ENCODE peak calls at places on chromosome 20, in seven cellular contexts. B, G, S, D, C, V and P are unnamed samples.

GRCh38 chr20:24935140-24935539 is 13.9 kb upstream of the CST7 start:
- DNase-seq in V (no peak), D (no peak), G (no peak), S (no peak), C (no peak), B (no peak), P (no peak)

GRCh38 chr20:3093861-3094361 is 9.4 kb upstream of the AVP start:
- DNase-seq in D (no peak), C (no peak), G (no peak), B (no peak), V (no peak), S (no peak), P (no peak)

GRCh38 chr20:47466704-47467459 is 34.8 kb upstream of the NCOA3 start:
- DNase-seq in G (no peak), B (no peak), D (no peak), S (no peak), C (no peak), V (no peak), P (no peak)

GRCh38 chr20:16712541-16712947 is 17.3 kb upstream of the SNRPB2 start:
- DNase-seq in G (no peak), C (no peak), B (no peak), S (peak; percentile 36), V (no peak), D (no peak), P (no peak)

GRCh38 chr20:51043811-51044210 is 20.9 kb upstream of the KCNG1 start:
- DNase-seq in C (no peak), D (no peak), B (no peak), G (no peak), S (no peak), V (no peak), P (no peak)

GRCh38 chr20:52572687-52573086 is 381.1 kb upstream of the ZFP64 start:
- DNase-seq in B (no peak), V (no peak), S (no peak), D (no peak), G (no peak), C (no peak), P (no peak)

GRCh38 chr20:1810926-1811620 is 84.1 kb upstream of the SIRPA start:
- DNase-seq in G (no peak), V (no peak), B (no peak), S (peak; percentile 61), C (no peak), D (no peak), P (no peak)

GRCh38 chr20:17884318-17885003 is 84.1 kb downstream of the SNX5 start:
- DNase-seq in S (no peak), D (no peak), B (no peak), V (no peak), C (no peak), G (no peak), P (no peak)

GRCh38 chr20:1017677-1018076 is 15.6 kb upstream of the RSPO4 start:
- DNase-seq in S (no peak), B (no peak), G (no peak), V (no peak), C (no peak), D (no peak), P (no peak)

GRCh38 chr20:8388707-8389106 is 256.6 kb downstream of the PLCB1 start:
- DNase-seq in S (no peak), V (no peak), D (no peak), C (no peak), G (no peak), B (no peak), P (no peak)

GRCh38 chr20:41786158-41786557 is 168.0 kb upstream of the CHD6 start:
- DNase-seq in C (no peak), B (no peak), D (no peak), G (no peak), S (no peak), V (no peak), P (no peak)

GRCh38 chr20:52747736-52748135 is 224.4 kb upstream of the TSHZ2 start:
- DNase-seq in D (no peak), C (no peak), B (no peak), S (peak; percentile 37), V (peak; percentile 30), G (peak; percentile 8), P (peak; percentile 11)

GRCh38 chr20:26208296-26209091 is 511.8 kb upstream of the ZNF337 start:
- DNase-seq in S (no peak), C (peak; percentile 82), G (no peak), V (peak; percentile 53), B (no peak), D (no peak), P (no peak)

DNA sequence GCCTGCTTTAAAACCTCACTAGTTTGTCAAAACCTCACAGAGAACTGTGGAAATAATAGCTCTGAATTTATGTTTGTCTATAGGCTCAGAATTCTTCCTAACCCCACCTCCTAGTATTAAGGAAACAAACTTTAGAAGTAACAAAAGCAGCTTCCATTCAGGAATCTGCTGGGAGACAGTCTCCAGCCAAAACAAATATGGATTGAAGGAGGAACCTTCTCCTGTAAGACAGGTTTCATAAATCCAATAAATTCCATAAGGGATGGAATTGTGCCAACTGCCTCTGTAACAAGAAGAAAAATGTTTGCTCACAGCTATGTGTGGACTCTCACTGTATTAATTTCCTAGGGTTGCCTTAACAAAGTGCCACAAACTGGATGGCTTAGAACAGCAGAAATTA is 7.5 kb downstream of the SYCP2 start:
- DNase-seq in S (no peak), D (no peak), G (no peak), C (no peak), B (no peak), V (no peak), P (peak; percentile 70)
- TF ChIP-seq JUND in S (no peak), D (no peak), G (no peak), C (no peak), B (no peak), V (no peak), P (peak; percentile 84)

GRCh38 chr20:35947489-35947888 is 6.8 kb downstream of the SCAND1 start:
- DNase-seq in S (peak; percentile 69), B (no peak), G (peak; percentile 20), C (peak; percentile 58), V (peak; percentile 58), D (peak; percentile 42), P (peak; percentile 72)
- TF ChIP-seq JUND in S (no peak), B (no peak), G (no peak), C (no peak), V (no peak), D (no peak), P (no peak)

GRCh38 chr20:63846128-63846771 is 15.0 kb upstream of the ABHD16B start:
- DNase-seq in B (no peak), C (peak; percentile 80), S (peak; percentile 75), D (no peak), V (peak; percentile 70), G (peak; percentile 85), P (no peak)
- TF ChIP-seq JUND in B (no peak), C (no peak), S (no peak), D (no peak), V (no peak), G (no peak), P (no peak)

DNA sequence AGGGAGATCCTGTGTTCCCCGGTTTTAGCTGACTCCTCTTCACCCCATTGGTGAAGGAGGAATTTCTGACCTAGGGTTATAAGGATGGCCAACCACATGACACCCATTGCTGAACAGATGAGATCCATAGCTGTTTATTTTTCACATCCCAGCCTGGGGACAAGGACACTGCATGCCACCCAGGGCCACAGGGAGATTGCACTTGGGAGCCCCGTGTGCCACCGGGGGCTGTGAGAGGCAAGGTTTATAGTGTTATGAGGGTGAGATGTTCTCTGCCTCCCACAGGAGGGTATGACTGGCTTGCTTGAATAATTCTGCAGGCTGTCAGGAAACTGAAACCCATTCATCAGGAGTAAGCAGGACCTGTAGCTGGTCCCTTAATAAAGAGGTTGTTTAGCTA is 14.7 kb upstream of the SLPI start:
- DNase-seq in B (no peak), S (no peak), D (no peak), V (no peak), G (no peak), C (no peak), P (no peak)
- TF ChIP-seq JUND in B (no peak), S (no peak), D (no peak), V (no peak), G (no peak), C (no peak), P (no peak)

GRCh38 chr20:62792182-62792939 is 3.9 kb upstream of the MRGBP start:
- DNase-seq in G (no peak), B (no peak), C (no peak), S (peak; percentile 48), D (no peak), V (no peak), P (peak; percentile 81)
- TF ChIP-seq JUND in G (no peak), B (no peak), C (no peak), S (no peak), D (no peak), V (no peak), P (no peak)

DNA sequence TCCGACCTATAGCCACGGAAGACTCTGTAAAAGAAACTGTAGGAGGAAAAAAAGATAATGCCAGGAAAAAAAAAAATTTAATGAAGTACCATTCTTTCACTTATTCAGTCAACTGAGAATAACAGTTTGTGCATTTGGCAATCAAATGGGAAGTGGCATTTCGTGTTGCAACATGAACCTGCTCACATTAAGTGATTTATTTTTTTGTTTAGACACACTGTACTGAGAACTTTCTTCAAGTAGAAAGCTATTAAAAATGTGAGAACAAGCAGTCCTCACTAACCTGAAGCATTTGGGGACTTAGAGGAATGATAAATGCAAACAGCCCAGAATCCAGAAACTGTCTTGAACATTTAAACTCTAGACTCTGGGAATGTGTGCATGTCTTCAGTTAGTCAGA is 69.8 kb downstream of the SLX4IP start:
- DNase-seq in G (no peak), S (no peak), V (no peak), D (no peak), B (no peak), C (no peak), P (no peak)
- TF ChIP-seq JUND in G (no peak), S (no peak), V (no peak), D (no peak), B (no peak), C (no peak), P (no peak)

GRCh38 chr20:49096212-49096730 is 50.2 kb downstream of the CSE1L start:
- DNase-seq in B (no peak), D (no peak), G (no peak), S (no peak), C (no peak), V (no peak), P (no peak)

GRCh38 chr20:49091104-49091503 is 45.0 kb downstream of the CSE1L start:
- DNase-seq in C (no peak), S (no peak), G (no peak), V (no peak), D (no peak), B (no peak), P (no peak)

GRCh38 chr20:49097159-49097558 is 51.0 kb downstream of the CSE1L start:
- DNase-seq in G (no peak), V (no peak), C (no peak), B (no peak), D (no peak), S (no peak), P (no peak)

GRCh38 chr20:49091762-49092161 is 45.6 kb downstream of the CSE1L start:
- DNase-seq in S (no peak), B (no peak), G (no peak), D (no peak), V (no peak), C (no peak), P (no peak)
- TF ChIP-seq JUND in S (no peak), B (no peak), G (no peak), D (no peak), V (no peak), C (no peak), P (no peak)

DNA sequence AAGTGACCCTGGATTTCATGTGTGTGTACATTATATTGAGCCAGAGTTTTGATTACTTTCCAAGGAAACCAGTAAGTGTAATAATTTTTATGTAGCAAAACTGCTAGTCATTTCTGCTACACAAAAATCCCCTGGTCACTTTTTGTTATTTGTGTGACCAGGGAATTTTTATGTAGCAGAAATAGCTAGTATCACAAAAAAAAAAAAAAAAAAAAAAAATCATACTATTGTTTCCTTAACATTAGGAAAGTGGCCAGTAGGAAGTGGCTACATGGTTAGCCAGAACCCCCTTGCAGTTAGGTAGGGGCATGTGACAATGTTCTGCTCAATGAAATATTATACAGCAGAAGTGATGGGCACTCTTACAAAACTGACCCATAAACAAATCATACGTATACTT is 434.0 kb upstream of the BTBD3 start:
- DNase-seq in C (no peak), V (no peak), G (no peak), B (no peak), S (no peak), D (no peak), P (no peak)
- TF ChIP-seq JUND in C (no peak), V (no peak), G (no peak), B (no peak), S (no peak), D (no peak), P (no peak)